ENCODE peak calls at places on chromosomes 12 and 14, in five cellular contexts. One of them, this sample, is unnamed.

GRCh38 chr14:59787045-59787674 is 83.4 kb downstream of the RTN1 start:
- DNase-seq in WTC11: peak; percentile 12
- DNase-seq in GM12878: no peak
- DNase-seq in K562: no peak
- DNase-seq in IMR-90: no peak
- DNase-seq in this sample: no peak

GRCh38 chr12:130434560-130434959 is 96.9 kb downstream of the PIWIL1 start:
- DNase-seq in GM12878: no peak
- DNase-seq in IMR-90: no peak
- DNase-seq in K562: no peak
- DNase-seq in WTC11: no peak
- DNase-seq in this sample: no peak

GRCh38 chr12:52701281-52701680 is 2.0 kb downstream of the KRT77 start:
- DNase-seq in IMR-90: no peak
- DNase-seq in WTC11: no peak
- DNase-seq in GM12878: no peak
- DNase-seq in K562: no peak
- DNase-seq in this sample: no peak

GRCh38 chr12:52423661-52424503 is 10.3 kb downstream of the KRT75 start:
- DNase-seq in WTC11: no peak
- DNase-seq in K562: no peak
- DNase-seq in GM12878: no peak
- DNase-seq in IMR-90: no peak
- DNase-seq in this sample: no peak

GRCh38 chr14:58626441-58626840 is 11.3 kb upstream of the DACT1 start:
- DNase-seq in WTC11: no peak
- DNase-seq in GM12878: no peak
- DNase-seq in K562: no peak
- DNase-seq in IMR-90: peak; percentile 69
- DNase-seq in this sample: no peak

GRCh38 chr12:19642305-19642704 is 203.0 kb downstream of the AEBP2 start:
- DNase-seq in WTC11: no peak
- DNase-seq in GM12878: no peak
- DNase-seq in IMR-90: no peak
- DNase-seq in K562: no peak
- DNase-seq in this sample: no peak

GRCh38 chr12:109879332-109880048 is 851 bp downstream of the GLTP start:
- DNase-seq in K562: peak; percentile 24
- DNase-seq in WTC11: no peak
- DNase-seq in IMR-90: no peak
- DNase-seq in GM12878: no peak
- DNase-seq in this sample: no peak

GRCh38 chr12:109999649-109999971 is 380 bp downstream of the ANKRD13A start:
- DNase-seq in IMR-90: no peak
- DNase-seq in GM12878: no peak
- DNase-seq in WTC11: no peak
- DNase-seq in K562: no peak
- DNase-seq in this sample: no peak

GRCh38 chr12:19741132-19741489 is 301.8 kb downstream of the AEBP2 start:
- DNase-seq in K562: no peak
- DNase-seq in WTC11: no peak
- DNase-seq in IMR-90: no peak
- DNase-seq in GM12878: no peak
- DNase-seq in this sample: no peak

GRCh38 chr14:89399594-89400068 is 17.4 kb downstream of the FOXN3 start:
- DNase-seq in IMR-90: peak; percentile 96
- DNase-seq in K562: no peak
- DNase-seq in GM12878: no peak
- DNase-seq in WTC11: peak; percentile 28
- DNase-seq in this sample: no peak

GRCh38 chr14:104561124-104561531 is 18.4 kb upstream of the C14orf180 start:
- DNase-seq in WTC11: no peak
- DNase-seq in K562: no peak
- DNase-seq in IMR-90: no peak
- DNase-seq in GM12878: no peak
- DNase-seq in this sample: no peak

GRCh38 chr12:113056631-113057488 is at the start of gene DTX1:
- DNase-seq in K562: no peak
- DNase-seq in WTC11: no peak
- DNase-seq in GM12878: no peak
- DNase-seq in IMR-90: no peak
- DNase-seq in this sample: no peak

GRCh38 chr12:113392988-113393579 is 10.6 kb downstream of the SDS start:
- DNase-seq in K562: peak; percentile 95
- DNase-seq in IMR-90: no peak
- DNase-seq in WTC11: peak; percentile 94
- DNase-seq in GM12878: peak; percentile 59
- DNase-seq in this sample: no peak

GRCh38 chr14:60649815-60650381 is 621 bp upstream of the SIX1 start:
- DNase-seq in IMR-90: peak; percentile 60
- DNase-seq in GM12878: no peak
- DNase-seq in K562: no peak
- DNase-seq in WTC11: peak; percentile 37
- DNase-seq in this sample: peak; percentile 37

GRCh38 chr14:95516554-95517209 is at the start of gene SYNE3:
- DNase-seq in K562: peak; percentile 80
- DNase-seq in WTC11: peak; percentile 32
- DNase-seq in GM12878: no peak
- DNase-seq in IMR-90: no peak
- DNase-seq in this sample: peak; percentile 46

GRCh38 chr14:27995688-27996087 is 770.9 kb upstream of the FOXG1 start:
- DNase-seq in IMR-90: no peak
- DNase-seq in K562: no peak
- DNase-seq in WTC11: no peak
- DNase-seq in GM12878: no peak
- DNase-seq in this sample: no peak

GRCh38 chr12:58963844-58964243 is 43.5 kb upstream of the LRIG3 start:
- DNase-seq in IMR-90: no peak
- DNase-seq in K562: no peak
- DNase-seq in WTC11: no peak
- DNase-seq in GM12878: no peak
- DNase-seq in this sample: no peak

GRCh38 chr14:104390941-104391901 is 188.3 kb upstream of the C14orf180 start:
- DNase-seq in IMR-90: no peak
- DNase-seq in WTC11: no peak
- DNase-seq in GM12878: no peak
- DNase-seq in K562: no peak
- DNase-seq in this sample: no peak

GRCh38 chr14:102125546-102125945 is 14.2 kb upstream of the WDR20 start:
- DNase-seq in K562: no peak
- DNase-seq in WTC11: no peak
- DNase-seq in IMR-90: no peak
- DNase-seq in GM12878: no peak
- DNase-seq in this sample: peak; percentile 32

GRCh38 chr14:24416932-24417619 is 12.4 kb downstream of the CBLN3 start:
- DNase-seq in K562: no peak
- DNase-seq in WTC11: no peak
- DNase-seq in GM12878: no peak
- DNase-seq in IMR-90: no peak
- DNase-seq in this sample: no peak

GRCh38 chr14:91138511-91139359 is 24.9 kb downstream of the DGLUCY start:
- DNase-seq in GM12878: no peak
- DNase-seq in WTC11: peak; percentile 47
- DNase-seq in K562: peak; percentile 62
- DNase-seq in IMR-90: no peak
- DNase-seq in this sample: peak; percentile 28

GRCh38 chr12:117294206-117294605 is 67.2 kb downstream of the NOS1 start:
- DNase-seq in WTC11: peak; percentile 32
- DNase-seq in K562: peak; percentile 33
- DNase-seq in IMR-90: no peak
- DNase-seq in GM12878: no peak
- DNase-seq in this sample: no peak

DNA sequence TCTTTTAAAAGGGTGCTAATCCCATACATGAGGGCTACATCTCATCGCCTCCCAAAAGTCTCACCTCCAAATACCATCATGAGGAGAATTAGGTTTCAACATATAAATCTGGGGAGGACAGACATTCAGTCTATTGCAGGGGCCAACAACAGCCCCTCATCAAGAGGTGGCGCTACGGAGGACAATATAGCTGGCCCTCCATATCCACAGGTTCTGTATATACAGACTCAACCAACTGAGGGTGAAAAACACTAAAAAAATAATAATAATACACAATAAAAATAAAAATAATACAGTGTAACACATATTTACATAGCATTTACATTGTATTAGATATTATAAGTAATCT is 19.1 kb upstream of the PCNX1 start:
- DNase-seq in K562: no peak
- DNase-seq in GM12878: no peak
- DNase-seq in IMR-90: no peak
- DNase-seq in WTC11: peak; percentile 25
- DNase-seq in this sample: no peak
- TF ChIP-seq USF2 in K562: no peak
- TF ChIP-seq USF2 in GM12878: no peak
- TF ChIP-seq USF2 in IMR-90: no peak
- TF ChIP-seq USF2 in WTC11: no peak
- TF ChIP-seq USF2 in this sample: no peak

GRCh38 chr12:106304797-106305196 is 2.3 kb downstream of the TCP11L2 start:
- DNase-seq in IMR-90: no peak
- DNase-seq in GM12878: no peak
- DNase-seq in K562: no peak
- DNase-seq in WTC11: no peak
- DNase-seq in this sample: no peak

GRCh38 chr12:106302401-106303201 is at the start of gene TCP11L2:
- DNase-seq in WTC11: peak; percentile 82
- DNase-seq in K562: peak; percentile 94
- DNase-seq in IMR-90: peak; percentile 58
- DNase-seq in GM12878: no peak
- DNase-seq in this sample: peak; percentile 83

GRCh38 chr12:106305376-106305775 is 2.8 kb downstream of the TCP11L2 start:
- DNase-seq in WTC11: no peak
- DNase-seq in IMR-90: peak; percentile 32
- DNase-seq in K562: no peak
- DNase-seq in GM12878: no peak
- DNase-seq in this sample: no peak

GRCh38 chr12:106303202-106303820 is 778 bp downstream of the TCP11L2 start:
- DNase-seq in WTC11: peak; percentile 82
- DNase-seq in IMR-90: peak; percentile 60
- DNase-seq in K562: peak; percentile 46
- DNase-seq in GM12878: no peak
- DNase-seq in this sample: peak; percentile 38

GRCh38 chr12:106304001-106304421 is 1.5 kb downstream of the TCP11L2 start:
- DNase-seq in GM12878: no peak
- DNase-seq in WTC11: no peak
- DNase-seq in K562: no peak
- DNase-seq in IMR-90: no peak
- DNase-seq in this sample: no peak
- TF ChIP-seq USF2 in GM12878: no peak
- TF ChIP-seq USF2 in WTC11: no peak
- TF ChIP-seq USF2 in K562: no peak
- TF ChIP-seq USF2 in IMR-90: no peak
- TF ChIP-seq USF2 in this sample: no peak

DNA sequence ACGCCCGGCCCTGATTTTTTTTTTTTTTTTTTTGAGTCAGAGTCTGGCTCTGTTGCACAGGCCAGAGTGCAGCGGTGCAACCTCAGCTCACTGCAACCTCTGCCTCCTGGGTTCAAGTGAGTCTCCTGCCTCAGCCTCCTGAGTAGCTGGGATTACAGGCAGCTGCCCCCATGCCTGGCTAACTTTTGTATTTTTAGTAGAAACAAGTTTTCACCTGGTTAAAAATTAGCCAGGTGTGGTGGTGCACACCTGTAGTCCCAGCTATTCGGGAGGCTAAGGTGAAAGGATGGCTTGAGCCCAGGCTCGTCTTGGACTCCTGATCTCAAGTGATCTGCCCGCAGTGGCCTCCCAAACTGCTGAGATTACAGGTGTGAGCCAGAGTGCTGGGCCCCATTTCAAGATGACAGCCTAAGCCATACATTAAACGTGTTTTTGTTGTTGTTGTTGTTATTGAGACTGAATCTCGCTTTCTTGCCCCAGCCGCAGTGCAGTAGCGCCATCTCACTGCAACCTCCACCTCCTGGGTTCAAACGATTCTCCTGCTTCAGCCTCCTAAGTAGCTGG is 42.7 kb upstream of the EAPP start:
- DNase-seq in IMR-90: no peak
- DNase-seq in GM12878: no peak
- DNase-seq in K562: no peak
- DNase-seq in WTC11: no peak
- DNase-seq in this sample: no peak
- TF ChIP-seq USF2 in IMR-90: no peak
- TF ChIP-seq USF2 in GM12878: no peak
- TF ChIP-seq USF2 in K562: no peak
- TF ChIP-seq USF2 in WTC11: no peak
- TF ChIP-seq USF2 in this sample: no peak

DNA sequence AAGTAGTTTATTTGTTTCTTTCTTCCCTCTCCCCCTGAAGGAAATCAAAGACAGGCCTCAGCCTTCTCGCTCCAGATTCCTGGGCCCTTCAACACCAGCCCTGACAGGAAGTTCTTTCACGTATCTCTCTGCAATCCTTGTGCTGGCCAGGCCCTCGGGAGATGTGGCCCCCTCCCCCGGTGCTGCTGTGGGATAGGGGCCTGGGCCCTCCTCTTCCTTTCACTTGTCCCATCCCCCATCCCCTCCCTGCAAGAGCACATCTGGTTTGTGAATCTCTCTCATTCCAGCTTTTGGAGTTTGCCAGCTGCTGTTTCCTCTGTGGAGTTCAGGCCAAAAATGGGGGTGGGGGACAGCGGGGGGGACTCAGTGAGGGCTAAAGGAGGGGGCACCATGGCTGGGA is 7.2 kb downstream of the LRP1 start:
- DNase-seq in WTC11: peak; percentile 43
- DNase-seq in IMR-90: peak; percentile 46
- DNase-seq in GM12878: no peak
- DNase-seq in K562: no peak
- DNase-seq in this sample: no peak
- TF ChIP-seq USF2 in WTC11: no peak
- TF ChIP-seq USF2 in IMR-90: no peak
- TF ChIP-seq USF2 in GM12878: no peak
- TF ChIP-seq USF2 in K562: no peak
- TF ChIP-seq USF2 in this sample: no peak

GRCh38 chr12:75812341-75813018 is 219.1 kb downstream of the PHLDA1 start:
- DNase-seq in K562: no peak
- DNase-seq in WTC11: no peak
- DNase-seq in IMR-90: peak; percentile 88
- DNase-seq in GM12878: no peak
- DNase-seq in this sample: no peak

GRCh38 chr12:75813066-75813465 is 218.5 kb downstream of the PHLDA1 start:
- DNase-seq in K562: no peak
- DNase-seq in GM12878: no peak
- DNase-seq in WTC11: no peak
- DNase-seq in IMR-90: no peak
- DNase-seq in this sample: no peak

GRCh38 chr12:75816892-75817291 is 214.7 kb downstream of the PHLDA1 start:
- DNase-seq in WTC11: no peak
- DNase-seq in K562: no peak
- DNase-seq in GM12878: peak; percentile 5
- DNase-seq in IMR-90: peak; percentile 79
- DNase-seq in this sample: peak; percentile 74

GRCh38 chr12:75815756-75816155 is 215.8 kb downstream of the PHLDA1 start:
- DNase-seq in GM12878: no peak
- DNase-seq in WTC11: no peak
- DNase-seq in IMR-90: peak; percentile 62
- DNase-seq in K562: no peak
- DNase-seq in this sample: no peak

GRCh38 chr12:75814856-75815754 is 216.5 kb downstream of the PHLDA1 start:
- DNase-seq in GM12878: no peak
- DNase-seq in IMR-90: peak; percentile 98
- DNase-seq in WTC11: no peak
- DNase-seq in K562: no peak
- DNase-seq in this sample: peak; percentile 34
- TF ChIP-seq USF2 in GM12878: no peak
- TF ChIP-seq USF2 in IMR-90: no peak
- TF ChIP-seq USF2 in WTC11: no peak
- TF ChIP-seq USF2 in K562: no peak
- TF ChIP-seq USF2 in this sample: no peak

This sample was measured in A549.